ENCODE peak calls at places on chromosomes 7 and 10, in seven cellular contexts. P is spleen, N is transverse colon, A is IMR-90, K is WERI-Rb-1, G is upper lobe of right lung, Y is left ventricle myocardium inferior. Q is an unnamed sample.

GRCh38 chr10:69482125-69482524 is 30.9 kb downstream of the TSPAN15 start:
- DNase-seq in P (no peak), N (no peak), A (no peak), K (no peak), G (no peak), Y (no peak), Q (no peak)

GRCh38 chr7:141551773-141552162 is 558 bp downstream of the AGK start:
- DNase-seq in P (no peak), N (no peak), A (no peak), K (no peak), G (no peak), Y (no peak), Q (no peak)

GRCh38 chr7:11427686-11428273 is 404.2 kb downstream of the THSD7A start:
- DNase-seq in P (no peak), N (no peak), A (peak; percentile 56), K (no peak), G (no peak), Y (no peak), Q (peak; percentile 4)

GRCh38 chr10:109275970-109276369 is 647.3 kb downstream of the XPNPEP1 start:
- DNase-seq in P (no peak), N (no peak), A (peak; percentile 8), K (no peak), G (no peak), Y (no peak), Q (no peak)

GRCh38 chr10:121357323-121357835 is 240.9 kb downstream of the FGFR2 start:
- DNase-seq in P (no peak), N (no peak), A (no peak), K (no peak), G (no peak), Y (no peak), Q (no peak)

GRCh38 chr7:144606231-144606630 is 202.7 kb upstream of the NOBOX start:
- DNase-seq in P (no peak), N (no peak), A (no peak), K (peak; percentile 42), G (no peak), Y (no peak), Q (no peak)

GRCh38 chr7:73342645-73343044 is 14.7 kb downstream of the FKBP6 start:
- DNase-seq in P (peak; percentile 42), N (no peak), A (peak; percentile 69), K (no peak), G (no peak), Y (no peak), Q (no peak)

GRCh38 chr10:98255146-98255877 is 12.7 kb downstream of the LOXL4 start:
- DNase-seq in P (peak; percentile 72), N (no peak), A (no peak), K (no peak), G (no peak), Y (no peak), Q (no peak)

GRCh38 chr7:102284891-102285540 is 1.7 kb upstream of the SH2B2 start:
- DNase-seq in P (peak; percentile 93), N (peak; percentile 55), A (no peak), K (peak; percentile 55), G (peak; percentile 89), Y (peak; percentile 70), Q (peak; percentile 24)

GRCh38 chr7:90007831-90008230 is 146.4 kb upstream of the STEAP1 start:
- DNase-seq in P (no peak), N (no peak), A (no peak), K (no peak), G (no peak), Y (no peak), Q (no peak)

GRCh38 chr10:58385784-58386112 is 538 bp downstream of the TFAM start:
- DNase-seq in P (no peak), N (peak; percentile 42), A (peak; percentile 17), K (peak; percentile 44), G (peak; percentile 62), Y (no peak), Q (peak; percentile 19)
- TF ChIP-seq CTCF in P (no peak), N (no peak), A (no peak), K (no peak), G (no peak), Y (no peak), Q (no peak)

GRCh38 chr10:133231946-133232574 is 2.0 kb downstream of the UTF1 start:
- DNase-seq in P (no peak), N (no peak), A (no peak), K (no peak), G (no peak), Y (no peak), Q (no peak)

GRCh38 chr10:133230387-133231195 is 574 bp downstream of the UTF1 start:
- DNase-seq in P (peak; percentile 89), N (peak; percentile 25), A (no peak), K (no peak), G (peak; percentile 81), Y (no peak), Q (peak; percentile 29)

GRCh38 chr10:133231244-133231945 is 1.4 kb downstream of the UTF1 start:
- DNase-seq in P (no peak), N (no peak), A (no peak), K (no peak), G (no peak), Y (no peak), Q (no peak)

GRCh38 chr10:133229265-133230022 is 573 bp upstream of the UTF1 start:
- DNase-seq in P (no peak), N (no peak), A (no peak), K (no peak), G (no peak), Y (no peak), Q (no peak)

GRCh38 chr10:133230023-133230319 is at the start of gene UTF1:
- DNase-seq in P (no peak), N (no peak), A (no peak), K (no peak), G (no peak), Y (no peak), Q (no peak)
- TF ChIP-seq CTCF in P (no peak), N (no peak), A (no peak), K (no peak), G (no peak), Y (no peak), Q (no peak)

GRCh38 chr7:39357648-39358047 is 208.6 kb upstream of the YAE1 start:
- DNase-seq in P (no peak), N (no peak), A (no peak), K (peak; percentile 25), G (no peak), Y (no peak), Q (peak; percentile 21)
- TF ChIP-seq CTCF in P (no peak), N (no peak), A (no peak), K (peak; percentile 69), G (peak; percentile 22), Y (no peak), Q (peak; percentile 24)

DNA sequence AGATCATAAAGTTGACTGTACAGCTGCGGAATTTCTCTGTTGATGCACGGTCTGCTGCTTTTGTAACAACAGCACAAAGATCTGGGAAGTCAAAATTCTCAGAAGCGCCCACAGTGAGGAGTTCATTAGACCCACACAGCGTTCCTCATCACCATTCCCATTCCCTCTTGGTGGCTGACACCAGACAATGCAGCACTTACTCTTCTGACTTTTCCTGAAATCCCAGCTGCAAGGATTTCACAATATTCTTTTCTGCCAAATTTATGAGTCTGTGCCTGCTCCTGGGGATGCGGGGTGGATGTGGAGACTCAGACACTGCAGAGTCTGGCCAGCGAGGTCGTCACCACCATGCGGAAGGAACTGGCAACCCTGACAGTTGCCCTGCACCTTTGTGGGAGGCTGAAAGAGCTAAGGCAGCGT is 233.9 kb downstream of the FANK1 start:
- DNase-seq in P (no peak), N (no peak), A (peak; percentile 33), K (no peak), G (no peak), Y (peak; percentile 52), Q (no peak)
- TF ChIP-seq CTCF in P (no peak), N (no peak), A (no peak), K (no peak), G (no peak), Y (no peak), Q (no peak)

GRCh38 chr10:116738359-116738738 is 4.0 kb downstream of the HSPA12A start:
- DNase-seq in P (no peak), N (no peak), A (no peak), K (no peak), G (no peak), Y (no peak), Q (no peak)

GRCh38 chr10:116741391-116742351 is 695 bp downstream of the HSPA12A start:
- DNase-seq in P (no peak), N (peak; percentile 18), A (no peak), K (peak; percentile 19), G (no peak), Y (peak; percentile 34), Q (no peak)

GRCh38 chr10:116740971-116741370 is 1.4 kb downstream of the HSPA12A start:
- DNase-seq in P (no peak), N (no peak), A (no peak), K (no peak), G (no peak), Y (no peak), Q (no peak)

GRCh38 chr10:116733566-116733965 is 8.8 kb downstream of the HSPA12A start:
- DNase-seq in P (no peak), N (no peak), A (peak; percentile 93), K (no peak), G (no peak), Y (no peak), Q (no peak)

DNA sequence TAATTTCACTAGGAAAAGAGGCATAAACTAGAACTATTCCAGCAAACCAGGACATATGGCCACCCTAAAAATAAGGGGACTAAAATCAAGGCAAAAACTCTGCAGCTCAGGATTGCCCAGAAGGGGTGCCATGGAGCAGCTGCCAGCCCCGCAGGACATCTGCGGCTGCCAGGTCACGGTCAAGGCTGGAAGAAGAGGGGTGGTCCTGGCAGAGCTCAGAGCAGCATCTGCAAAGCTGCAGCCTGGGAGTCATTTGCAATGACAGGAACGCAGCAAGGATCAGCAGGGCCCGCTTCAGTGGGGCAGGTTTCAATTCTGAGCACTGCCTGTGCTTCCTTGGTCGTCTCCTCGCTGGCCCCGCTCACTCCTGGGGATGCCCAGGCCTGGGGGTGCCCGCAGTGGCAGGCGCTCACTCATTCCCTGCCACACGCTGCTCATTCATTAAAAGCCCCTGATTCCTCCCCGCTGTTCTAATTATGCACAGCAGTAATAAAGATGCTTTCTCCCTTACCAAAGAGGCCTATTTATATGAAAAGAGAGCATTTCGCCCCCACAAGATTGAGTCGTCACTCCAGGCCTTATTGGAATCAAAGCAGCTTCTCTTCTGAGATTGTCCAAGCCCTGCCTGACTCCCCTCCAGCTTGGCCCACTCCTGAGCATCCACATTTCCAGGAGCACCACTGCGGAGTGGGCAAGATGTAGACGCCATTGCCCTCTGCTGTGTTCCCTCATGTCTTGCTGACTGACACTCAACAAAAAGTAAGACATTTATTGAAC is 4.6 kb downstream of the HSPA12A start:
- DNase-seq in P (no peak), N (no peak), A (no peak), K (peak; percentile 24), G (no peak), Y (no peak), Q (no peak)
- TF ChIP-seq CTCF in P (no peak), N (peak; percentile 16), A (peak; percentile 36), K (peak; percentile 58), G (peak; percentile 16), Y (peak; percentile 22), Q (no peak)

DNA sequence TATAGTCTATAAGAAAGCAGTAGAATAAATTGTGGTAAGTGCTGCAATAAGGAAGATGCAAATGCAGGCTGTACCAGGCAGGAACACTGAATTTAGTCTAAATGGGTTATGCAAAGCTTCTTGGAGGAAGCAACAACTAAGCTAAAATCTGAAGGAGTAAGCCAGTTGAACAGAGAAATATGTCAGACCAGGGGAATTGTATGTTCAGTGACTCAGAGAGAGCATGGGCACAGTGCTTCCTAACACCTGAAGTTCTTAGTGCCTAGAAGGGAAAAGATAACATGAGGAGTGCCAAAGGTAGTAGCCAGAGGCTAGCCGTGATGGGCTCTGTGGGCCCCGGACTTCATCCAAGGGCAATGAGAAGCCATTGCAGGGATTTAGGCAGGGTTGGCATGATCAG is 204.1 kb upstream of the KMT2E start:
- DNase-seq in P (no peak), N (no peak), A (no peak), K (no peak), G (no peak), Y (no peak), Q (no peak)
- TF ChIP-seq CTCF in P (no peak), N (no peak), A (no peak), K (no peak), G (no peak), Y (no peak), Q (no peak)

Q was measured in activated CD8-positive, alpha-beta T cell treated with anti-CD3 and anti-CD28 coated beads for 36 hours.